ENCODE peak calls at places on chromosomes 2 and 18, in six cellular contexts. O is HCT116, T is GM23248, M is IMR-90, C is Karpas-422, B is H1. V is an unnamed sample.

GRCh38 chr18:28574175-28574574 is 397.2 kb upstream of the CDH2 start:
- DNase-seq in M (no peak), B (no peak), C (no peak), T (no peak), O (no peak), V (no peak)

GRCh38 chr2:136319227-136319626 is 201.3 kb upstream of the CXCR4 start:
- DNase-seq in C (no peak), T (no peak), B (no peak), O (no peak), M (no peak), V (no peak)

GRCh38 chr2:53422979-53423378 is 344.6 kb upstream of the CHAC2 start:
- DNase-seq in T (peak; percentile 61), M (peak; percentile 59), C (peak; percentile 85), B (peak; percentile 59), O (peak; percentile 44), V (peak; percentile 57)

GRCh38 chr18:44229693-44230108 is 451.0 kb upstream of the SETBP1 start:
- DNase-seq in M (peak; percentile 1), O (no peak), B (no peak), C (no peak), T (peak; percentile 51), V (no peak)

GRCh38 chr2:62118160-62118559 is 77.8 kb upstream of the B3GNT2 start:
- DNase-seq in T (peak; percentile 14), O (no peak), C (no peak), M (peak; percentile 19), B (no peak), V (no peak)

GRCh38 chr2:222743263-222743865 is 71.9 kb downstream of the MOGAT1 start:
- DNase-seq in M (no peak), T (no peak), O (no peak), B (no peak), C (no peak), V (peak; percentile 42)

GRCh38 chr18:45106331-45106774 is 425.7 kb downstream of the SETBP1 start:
- DNase-seq in B (no peak), C (peak; percentile 42), O (no peak), T (peak; percentile 75), M (no peak), V (no peak)

GRCh38 chr2:32250290-32250689 is 14.4 kb downstream of the NLRC4 start:
- DNase-seq in M (no peak), T (no peak), O (no peak), C (no peak), B (no peak), V (no peak)

GRCh38 chr2:127067620-127068350 is 39.2 kb downstream of the BIN1 start:
- DNase-seq in T (peak; percentile 74), C (peak; percentile 91), M (peak; percentile 52), B (peak; percentile 95), O (peak; percentile 69), V (peak; percentile 97)

GRCh38 chr2:2016912-2017311 is 272.6 kb upstream of the PXDN start:
- DNase-seq in O (no peak), T (no peak), C (no peak), B (no peak), M (no peak), V (no peak)

GRCh38 chr2:60849165-60849564 is 32.2 kb upstream of the REL start:
- DNase-seq in C (no peak), M (peak; percentile 8), O (no peak), T (peak; percentile 46), B (no peak), V (no peak)

GRCh38 chr2:58131191-58132011 is 84.8 kb downstream of the VRK2 start:
- DNase-seq in M (peak; percentile 63), B (no peak), T (peak; percentile 38), O (no peak), C (no peak), V (peak; percentile 45)

GRCh38 chr2:18365346-18365745 is 195.1 kb downstream of the RDH14 start:
- DNase-seq in B (no peak), O (no peak), M (no peak), C (no peak), T (no peak), V (no peak)

GRCh38 chr2:237892478-237892877 is 33.1 kb downstream of the RAMP1 start:
- DNase-seq in T (no peak), C (no peak), O (no peak), B (no peak), M (no peak), V (no peak)

GRCh38 chr2:47559079-47559684 is 156.2 kb downstream of the MSH2 start:
- DNase-seq in T (peak; percentile 59), C (peak; percentile 50), O (no peak), M (peak; percentile 41), B (no peak), V (no peak)

GRCh38 chr2:102235491-102235890 is 48.7 kb downstream of the IL1RL2 start:
- DNase-seq in O (no peak), T (peak; percentile 52), C (peak; percentile 46), B (peak; percentile 51), M (peak; percentile 29), V (no peak)

GRCh38 chr2:15163316-15163715 is 397.8 kb downstream of the NBAS start:
- DNase-seq in T (peak; percentile 78), M (peak; percentile 48), O (no peak), B (no peak), C (no peak), V (peak; percentile 80)

GRCh38 chr2:18837233-18837632 is 247.9 kb upstream of the NT5C1B start:
- DNase-seq in M (no peak), C (no peak), T (no peak), O (no peak), B (no peak), V (no peak)

GRCh38 chr2:46913471-46914381 is 1.9 kb downstream of the MCFD2 start:
- DNase-seq in C (no peak), O (peak; percentile 27), B (no peak), T (peak; percentile 79), M (peak; percentile 78), V (peak; percentile 93)

GRCh38 chr2:16413947-16414346 is 251.7 kb downstream of the CYRIA start:
- DNase-seq in C (no peak), T (no peak), B (no peak), M (no peak), O (no peak), V (no peak)

GRCh38 chr2:39696838-39697237 is 31.1 kb downstream of the TMEM178A start:
- DNase-seq in T (peak; percentile 70), M (peak; percentile 87), C (peak; percentile 45), O (no peak), B (no peak), V (peak; percentile 51)

GRCh38 chr2:36596397-36596796 is 1.6 kb downstream of the FEZ2 start:
- DNase-seq in B (no peak), M (no peak), O (no peak), C (peak; percentile 6), T (no peak), V (no peak)

GRCh38 chr2:36594849-36595248 is 3.1 kb downstream of the FEZ2 start:
- DNase-seq in C (peak; percentile 2), M (no peak), B (no peak), T (no peak), O (no peak), V (no peak)

GRCh38 chr2:36597532-36598377 is at the start of gene FEZ2:
- DNase-seq in B (peak; percentile 89), O (peak; percentile 33), T (peak; percentile 89), C (peak; percentile 95), M (peak; percentile 72), V (peak; percentile 96)

DNA sequence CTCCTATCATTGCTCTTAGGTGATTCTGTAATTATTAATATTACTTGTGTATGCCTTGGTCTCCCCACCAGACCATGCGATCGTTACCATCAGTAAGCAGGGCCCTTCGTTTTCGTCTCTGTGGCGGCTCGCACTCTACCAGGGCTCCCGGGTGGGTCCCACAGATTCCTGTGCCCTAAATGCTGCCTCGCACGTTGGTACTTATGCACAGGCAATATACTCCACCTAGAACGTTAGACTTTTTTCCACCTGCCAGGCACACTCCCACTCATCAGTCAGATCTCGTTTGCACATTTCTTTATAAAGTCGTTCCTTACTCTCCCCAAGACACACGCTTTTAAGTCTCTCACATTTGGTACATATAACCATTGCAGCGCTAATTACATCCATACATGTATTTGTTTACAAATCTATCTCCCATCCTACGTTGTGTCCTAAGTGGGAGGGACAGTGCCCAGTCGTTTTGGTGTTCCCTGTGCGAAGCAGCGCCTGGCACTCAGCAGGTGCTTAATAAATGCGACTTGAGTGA is 901 bp downstream of the FEZ2 start:
- DNase-seq in C (no peak), B (no peak), O (no peak), T (no peak), M (no peak), V (peak; percentile 80)
- H3K27ac ChIP-seq in C (no peak overlapping the region), B (no peak overlapping the region), O (peak overlapping the region; percentile 76), T (peak overlapping the region; percentile 47), M (peak overlapping the region; percentile 63), V (peak overlapping the region; percentile 71)

DNA sequence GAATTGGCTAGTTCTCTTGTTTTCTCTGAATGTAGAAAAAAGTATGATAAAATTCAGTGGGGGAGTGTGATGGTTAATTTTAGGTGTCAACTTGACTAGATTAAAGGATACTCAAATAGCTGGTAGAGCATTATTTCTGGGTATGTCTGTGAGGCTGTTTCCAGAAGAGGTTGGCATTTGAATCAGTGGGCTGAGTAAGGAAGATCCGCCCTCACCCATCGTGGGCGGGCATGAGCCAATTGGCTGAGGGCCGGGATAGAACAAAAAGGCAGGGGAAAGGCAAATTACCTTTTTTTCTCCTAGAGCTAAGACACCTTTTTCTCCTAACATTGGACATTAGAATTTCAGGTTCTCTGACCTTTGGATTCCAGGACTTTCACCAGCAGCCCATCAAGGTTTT is 667.6 kb upstream of the SLC8A1 start:
- DNase-seq in O (no peak), M (no peak), C (no peak), T (no peak), B (no peak), V (no peak)
- H4K20me1 ChIP-seq in O (no peaks in the 10 kb centered on the region), M (no peaks in the 10 kb centered on the region), C (no peaks in the 10 kb centered on the region), T (no peaks in the 10 kb centered on the region), B (no peaks in the 10 kb centered on the region), V (no peaks in the 10 kb centered on the region)

DNA sequence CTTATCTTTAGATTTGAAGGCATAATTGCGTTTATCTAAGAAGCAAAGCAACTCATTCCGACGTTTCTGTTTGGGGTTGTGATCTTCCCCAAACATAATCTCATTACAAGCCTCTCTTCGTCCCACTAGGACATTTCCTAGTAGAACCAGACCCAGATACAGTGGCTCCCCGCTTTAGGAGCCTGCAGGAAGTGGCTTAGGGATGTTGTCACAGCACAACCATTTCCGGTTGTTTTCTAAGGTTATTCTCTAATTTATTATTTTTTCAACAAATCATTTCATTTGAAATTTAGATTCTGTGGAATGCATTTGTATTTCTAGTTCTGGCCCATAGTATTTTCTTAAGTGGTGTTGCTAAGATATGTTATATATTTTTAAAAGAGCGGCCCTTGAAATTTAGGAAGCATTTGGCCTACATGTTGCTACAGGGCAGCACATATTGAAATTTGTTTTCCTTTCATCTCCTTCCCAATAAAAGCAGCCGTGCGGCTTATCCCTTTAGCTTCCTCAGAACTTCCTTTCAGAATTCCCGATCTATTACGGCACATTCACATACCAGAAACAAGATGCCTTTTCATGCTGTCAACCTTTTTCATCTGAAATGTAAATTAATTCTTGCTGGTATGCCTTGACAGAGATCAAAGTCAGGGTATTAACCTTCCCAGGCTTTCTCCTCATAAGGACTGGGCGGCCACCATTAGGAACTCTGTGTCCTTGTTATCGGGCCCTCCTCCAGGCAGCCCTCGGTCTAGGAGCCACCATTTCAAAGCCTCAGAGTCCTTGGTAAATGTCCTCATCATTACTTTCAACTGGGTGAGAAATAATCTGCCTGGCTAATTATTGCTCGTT is 210.9 kb upstream of the SP5 start:
- DNase-seq in C (no peak), M (no peak), O (no peak), T (no peak), B (no peak), V (no peak)
- H3K27ac ChIP-seq in C (no peak overlapping the region), M (no peak overlapping the region), O (no peak overlapping the region), T (no peak overlapping the region), B (no peak overlapping the region), V (no peak overlapping the region)

DNA sequence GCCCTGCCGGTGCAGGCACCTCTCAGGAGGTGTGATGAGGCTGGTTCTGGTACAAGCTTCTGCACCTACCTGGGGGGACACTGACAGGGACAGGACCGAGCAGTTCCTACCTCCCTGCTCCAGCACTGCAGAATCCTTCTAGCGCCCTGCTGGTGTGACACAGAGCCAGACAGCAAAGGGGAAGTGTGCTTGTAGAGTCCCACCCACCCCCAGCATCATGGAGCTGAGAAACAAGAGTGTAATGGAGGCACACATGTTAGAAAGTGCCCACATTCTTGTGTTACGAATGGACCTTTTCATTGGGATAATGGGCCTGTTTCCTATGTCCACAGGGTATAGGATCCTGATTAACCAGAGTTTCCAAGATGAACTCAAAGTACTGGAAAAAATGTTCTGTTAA is 38.3 kb downstream of the OXER1 start:
- DNase-seq in T (peak; percentile 10), O (no peak), B (no peak), M (no peak), C (no peak), V (no peak)
- H4K20me1 ChIP-seq in T (no peaks in the 10 kb centered on the region), O (no peaks in the 10 kb centered on the region), B (no peaks in the 10 kb centered on the region), M (no peaks in the 10 kb centered on the region), C (no peaks in the 10 kb centered on the region), V (no peaks in the 10 kb centered on the region)